ENCODE peak calls at places on chromosomes 11 and 22, in seven cellular contexts. I is HL-60, A is heart right ventricle, C is A673, L is heart left ventricle, S is IMR-90, W is brain microvascular endothelial cell. O is an unnamed sample.
A peak's percentile ranks its signal among the peaks of the same experiment; 100 is the strongest.

GRCh38 chr11:44058275-44058674 is 7.8 kb upstream of the ACCS start:
- DNase-seq in S (no peak), L (no peak), W (no peak), A (no peak), I (no peak), C (no peak), O (no peak)

GRCh38 chr11:91243065-91243464 is 981.6 kb upstream of the FAT3 start:
- DNase-seq in I (no peak), L (no peak), S (peak; percentile 27), C (no peak), W (no peak), A (no peak), O (no peak)

GRCh38 chr11:119169272-119169719 is 771 bp downstream of the NLRX1 start:
- DNase-seq in C (no peak), W (no peak), A (peak; percentile 36), I (peak; percentile 15), S (no peak), L (peak; percentile 66), O (no peak)

GRCh38 chr11:44751066-44751465 is 24.3 kb downstream of the TSPAN18 start:
- DNase-seq in L (no peak), A (no peak), C (no peak), W (no peak), I (no peak), S (no peak), O (no peak)

GRCh38 chr11:92796744-92797143 is 172.7 kb upstream of the MTNR1B start:
- DNase-seq in I (no peak), A (no peak), C (no peak), S (no peak), L (no peak), W (no peak), O (no peak)

GRCh38 chr11:68116892-68117435 is 4.2 kb downstream of the CHKA start:
- DNase-seq in A (no peak), W (no peak), S (no peak), C (no peak), L (no peak), I (no peak), O (no peak)

GRCh38 chr11:116193321-116194114 is 579.3 kb downstream of the BUD13 start:
- DNase-seq in L (no peak), A (no peak), C (peak; percentile 86), I (no peak), W (peak; percentile 12), S (peak; percentile 62), O (peak; percentile 21)

GRCh38 chr11:76590631-76590950 is 80.0 kb downstream of the LRRC32 start:
- DNase-seq in I (no peak), L (no peak), C (no peak), A (no peak), W (no peak), S (no peak), O (no peak)

GRCh38 chr22:36383110-36383581 is 4.6 kb downstream of the MYH9 start:
- DNase-seq in S (peak; percentile 94), I (peak; percentile 52), C (no peak), W (peak; percentile 73), A (no peak), L (no peak), O (no peak)

GRCh38 chr11:106224172-106224571 is 146.7 kb downstream of the AASDHPPT start:
- DNase-seq in W (no peak), S (no peak), C (no peak), L (no peak), A (no peak), I (no peak), O (no peak)

GRCh38 chr11:106233191-106233590 is 155.7 kb downstream of the AASDHPPT start:
- DNase-seq in A (no peak), I (no peak), S (no peak), C (no peak), L (no peak), W (no peak), O (no peak)

GRCh38 chr11:106231591-106231990 is 154.1 kb downstream of the AASDHPPT start:
- DNase-seq in C (no peak), I (no peak), W (no peak), S (peak; percentile 13), A (no peak), L (no peak), O (no peak)

GRCh38 chr11:106234794-106235193 is 157.3 kb downstream of the AASDHPPT start:
- DNase-seq in S (no peak), L (no peak), A (no peak), C (no peak), I (no peak), W (no peak), O (no peak)

DNA sequence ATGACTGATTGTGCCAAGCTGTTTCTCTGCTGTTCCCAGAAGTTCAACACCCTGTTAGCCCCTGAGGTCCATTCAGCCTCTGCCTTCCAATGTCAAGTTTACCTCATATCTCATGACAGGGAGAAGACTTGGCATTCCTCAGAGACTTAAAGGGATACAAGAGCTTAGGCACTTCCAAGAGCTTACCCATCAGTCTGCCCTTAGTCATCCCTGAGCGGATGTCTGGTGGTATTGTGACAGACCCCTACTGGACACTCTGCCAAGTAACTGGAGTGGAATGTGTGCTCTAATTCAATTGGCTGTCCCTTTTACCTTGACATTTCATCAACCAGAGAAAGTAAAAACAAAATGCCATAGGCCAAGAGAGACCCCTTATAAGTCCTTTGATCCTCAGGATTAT is 151.5 kb downstream of the AASDHPPT start:
- DNase-seq in S (no peak), I (no peak), C (no peak), W (peak; percentile 32), A (no peak), L (no peak), O (no peak)
- H3K27ac ChIP-seq in S (no peak overlapping the region), I (no peak overlapping the region), C (no peak overlapping the region), W (no peak overlapping the region), A (no peak overlapping the region), L (no peak overlapping the region), O (no peak overlapping the region)

GRCh38 chr11:46275964-46276641 is 1.4 kb upstream of the CREB3L1 start:
- DNase-seq in L (no peak), S (no peak), W (no peak), A (no peak), C (no peak), I (no peak), O (peak; percentile 33)
- H3K27ac ChIP-seq in L (no peak overlapping the region), S (no peak overlapping the region), W (no peak overlapping the region), A (no peak overlapping the region), C (no peak overlapping the region), I (no peak overlapping the region), O (no peak overlapping the region)

GRCh38 chr11:19664896-19665548 is 47.6 kb upstream of the NAV2 start:
- DNase-seq in L (no peak), W (no peak), C (no peak), A (no peak), S (peak; percentile 75), I (no peak), O (no peak)
- H3K27ac ChIP-seq in L (no peak overlapping the region), W (no peak overlapping the region), C (no peak overlapping the region), A (no peak overlapping the region), S (no peak overlapping the region), I (no peak overlapping the region), O (no peak overlapping the region)

GRCh38 chr11:74019860-74020259 is 11.0 kb upstream of the UCP3 start:
- DNase-seq in S (peak; percentile 24), I (no peak), L (no peak), C (no peak), W (no peak), A (no peak), O (no peak)
- H3K27ac ChIP-seq in S (no peak overlapping the region), I (peak overlapping the region; percentile 49), L (no peak overlapping the region), C (no peak overlapping the region), W (no peak overlapping the region), A (peak overlapping the region; percentile 90), O (no peak overlapping the region)

DNA sequence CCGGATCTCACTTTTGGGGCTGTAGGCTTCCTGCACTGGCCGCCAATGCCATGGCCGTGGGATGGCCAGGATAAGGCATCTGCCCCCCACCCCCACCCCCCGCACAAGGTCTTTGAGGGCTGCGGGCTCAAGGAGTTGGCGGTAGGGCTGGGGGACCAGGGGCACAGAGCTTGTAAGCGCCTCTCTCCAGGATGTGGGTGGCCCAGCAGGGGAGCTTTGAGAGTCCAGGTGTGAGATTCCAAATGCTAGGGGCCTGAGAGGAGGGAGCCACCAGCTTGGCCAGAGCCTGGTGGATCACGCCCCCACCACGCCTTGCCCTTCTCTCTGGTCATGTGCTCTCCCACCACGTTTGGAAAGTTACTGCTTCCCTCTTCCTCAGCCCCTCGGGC is 5.0 kb downstream of the CD81 start:
- DNase-seq in W (no peak), L (peak; percentile 52), S (no peak), C (no peak), A (peak; percentile 13), I (no peak), O (no peak)
- H3K27ac ChIP-seq in W (no peak overlapping the region), L (peak overlapping the region; percentile 12), S (no peak overlapping the region), C (no peak overlapping the region), A (peak overlapping the region; percentile 97), I (no peak overlapping the region), O (peak overlapping the region; percentile 66)

DNA sequence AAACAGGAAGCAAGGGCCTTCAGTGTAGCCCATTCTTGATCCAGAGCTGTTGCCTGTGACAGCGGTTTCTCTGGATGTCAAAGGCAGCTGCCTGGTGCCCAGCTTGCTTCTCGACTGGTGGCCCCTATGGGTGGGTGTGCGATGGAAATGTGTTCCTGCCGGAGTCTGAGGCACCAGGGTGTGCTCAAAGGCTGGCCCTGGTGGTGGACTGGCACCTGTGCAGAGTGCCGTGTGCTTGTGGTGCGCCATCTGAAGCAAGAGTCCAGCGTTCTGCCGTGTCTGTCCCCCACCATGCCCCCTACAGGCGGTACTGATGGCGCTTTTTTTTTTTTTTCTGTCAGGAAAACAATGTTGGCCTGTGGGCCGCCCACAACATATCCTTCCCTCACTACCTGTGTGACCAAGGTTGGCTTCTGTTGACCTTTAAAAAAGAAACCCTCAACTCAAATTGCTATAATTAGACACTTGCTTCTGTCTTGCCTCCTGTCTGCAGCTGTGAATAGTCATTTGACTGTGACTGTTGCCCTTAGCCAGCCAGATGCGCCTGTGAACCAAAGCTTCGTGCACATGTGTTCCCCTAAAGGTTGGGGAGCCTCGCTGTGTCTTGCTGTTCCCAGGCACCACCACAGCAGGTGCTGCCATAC is 4.7 kb upstream of the RANBP1 start:
- DNase-seq in I (peak; percentile 45), C (peak; percentile 60), W (no peak), S (peak; percentile 5), A (peak; percentile 9), L (peak; percentile 47), O (no peak)
- H3K27ac ChIP-seq in I (no peak overlapping the region), C (no peak overlapping the region), W (no peak overlapping the region), S (no peak overlapping the region), A (no peak overlapping the region), L (no peak overlapping the region), O (no peak overlapping the region)